ENCODE peak calls at places on chromosomes 12 and 14, in six cellular contexts. T is A549, Y is SK-N-SH, U is fibroblast of lung, O is HepG2, Q is IMR-90. C is an unnamed sample.

GRCh38 chr14:50311337-50311973 is 574 bp downstream of the L2HGDH start:
- DNase-seq in T (no peak), Y (peak), U (peak), O (peak), Q (no peak), C (peak)

GRCh38 chr12:94614288-94614721 is 36.1 kb downstream of the TMCC3 start:
- DNase-seq in T (no peak), Y (no peak), U (peak), O (no peak), Q (no peak), C (no peak)

GRCh38 chr12:32284561-32284960 is 114.8 kb upstream of the FGD4 start:
- DNase-seq in T (no peak), Y (no peak), U (no peak), O (no peak), Q (no peak), C (no peak)

GRCh38 chr12:66152732-66153131 is 17.1 kb downstream of the TMBIM4 start:
- DNase-seq in T (no peak), Y (no peak), U (peak), O (no peak), Q (peak), C (peak)

GRCh38 chr14:60485600-60486251 is at the start of gene C14orf39:
- DNase-seq in T (no peak), Y (peak), U (peak), O (no peak), Q (peak), C (peak)

GRCh38 chr14:103514596-103515421 is 7.8 kb downstream of the CKB start:
- DNase-seq in T (no peak), Y (no peak), U (no peak), O (no peak), Q (no peak), C (no peak)

GRCh38 chr12:78179346-78179745 is 348.7 kb downstream of the NAV3 start:
- DNase-seq in T (no peak), Y (no peak), U (no peak), O (no peak), Q (no peak), C (no peak)

GRCh38 chr14:101980700-101981099 is 16.3 kb downstream of the DYNC1H1 start:
- DNase-seq in T (peak), Y (no peak), U (peak), O (peak), Q (peak), C (peak)

GRCh38 chr12:47029903-47030302 is 49.5 kb upstream of the PCED1B start:
- DNase-seq in T (no peak), Y (no peak), U (no peak), O (no peak), Q (no peak), C (no peak)

GRCh38 chr12:15090441-15090840 is 117.6 kb downstream of the PDE6H start:
- DNase-seq in T (no peak), Y (no peak), U (no peak), O (no peak), Q (no peak), C (no peak)

GRCh38 chr12:63940295-63940997 is 95.9 kb downstream of the SRGAP1 start:
- DNase-seq in T (no peak), Y (peak), U (no peak), O (no peak), Q (no peak), C (peak)

GRCh38 chr12:131014343-131014742 is 60.6 kb downstream of the ADGRD1 start:
- DNase-seq in T (no peak), Y (no peak), U (no peak), O (no peak), Q (no peak), C (no peak)

GRCh38 chr12:42103155-42103554 is 41.5 kb downstream of the GXYLT1 start:
- DNase-seq in T (no peak), Y (no peak), U (no peak), O (no peak), Q (no peak), C (no peak)

GRCh38 chr12:38586652-38587219 is 270.2 kb downstream of the ALG10B start:
- DNase-seq in T (no peak), Y (no peak), U (no peak), O (no peak), Q (no peak), C (no peak)

GRCh38 chr12:118136559-118137003 is 657 bp downstream of the PEBP1 start:
- DNase-seq in T (peak), Y (peak), U (peak), O (peak), Q (peak), C (peak)

GRCh38 chr12:21776242-21776641 is 1.7 kb upstream of the KCNJ8 start:
- DNase-seq in T (no peak), Y (no peak), U (no peak), O (no peak), Q (no peak), C (no peak)

GRCh38 chr14:91244501-91244901 is at the start of gene GPR68:
- DNase-seq in T (no peak), Y (peak), U (peak), O (no peak), Q (peak), C (no peak)

GRCh38 chr14:20412876-20413784 is at the start of gene TEP1:
- DNase-seq in T (peak), Y (peak), U (peak), O (peak), Q (peak), C (peak)

GRCh38 chr14:94322648-94323570 is at the start of gene SERPINA6:
- DNase-seq in T (no peak), Y (peak), U (peak), O (peak), Q (peak), C (no peak)

GRCh38 chr12:54688309-54689033 is 40.3 kb upstream of the DCD start:
- DNase-seq in T (no peak), Y (no peak), U (no peak), O (no peak), Q (no peak), C (no peak)

GRCh38 chr12:19088576-19088975 is 41.0 kb upstream of the PLEKHA5 start:
- DNase-seq in T (no peak), Y (no peak), U (no peak), O (no peak), Q (no peak), C (no peak)

DNA sequence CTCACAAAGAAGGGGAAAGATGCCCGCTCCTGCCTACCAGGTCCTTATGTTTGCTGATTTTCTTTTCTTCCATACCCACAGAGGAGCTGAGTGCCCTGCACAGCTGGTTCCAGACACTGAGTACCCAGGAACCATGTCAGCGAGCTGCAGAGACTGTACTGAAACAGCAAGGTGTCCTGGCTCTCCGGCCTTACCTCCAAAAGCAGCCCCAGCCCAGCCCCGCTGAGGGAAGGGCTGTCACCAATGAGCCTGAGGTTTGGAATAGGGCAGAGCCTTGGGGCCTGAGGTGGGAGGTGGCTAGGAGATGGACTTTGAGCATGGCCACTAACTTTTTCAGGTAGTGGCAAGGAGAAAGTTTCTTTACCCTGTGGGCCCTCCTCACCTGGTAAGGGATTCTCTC is 2.3 kb downstream of the MARS1 start:
- DNase-seq in T (no peak), Y (no peak), U (no peak), O (no peak), Q (no peak), C (no peak)
- H3K4me2 ChIP-seq in T (peak), Y (no peak), U (no peak), O (peak), Q (no peak), C (no peak)

DNA sequence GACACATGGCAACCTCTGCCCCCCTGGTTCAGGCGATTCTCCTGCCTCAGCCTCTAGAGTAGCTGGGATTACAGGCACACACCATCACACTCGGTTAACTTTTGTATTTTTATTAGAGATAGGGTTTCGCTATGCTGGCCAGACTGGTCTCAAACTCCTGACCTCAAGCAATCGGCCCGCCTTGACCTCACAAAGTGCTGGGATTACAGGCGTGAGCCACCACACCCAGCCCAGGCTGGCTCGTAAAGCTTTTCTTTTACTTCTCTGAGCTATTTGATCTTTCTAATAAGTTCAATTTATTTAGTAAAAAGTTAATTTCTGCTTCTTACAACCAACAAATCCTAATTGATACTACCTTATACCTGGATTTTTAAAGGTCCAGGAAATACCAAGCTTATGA is 127.4 kb upstream of the KRR1 start:
- DNase-seq in T (no peak), Y (no peak), U (no peak), O (no peak), Q (no peak), C (no peak)
- H3K27ac ChIP-seq in T (peak), Y (no peak), U (no peak), O (no peak), Q (no peak), C (no peak)

GRCh38 chr12:71440393-71441349 is 1.1 kb downstream of the LGR5 start:
- DNase-seq in T (peak), Y (peak), U (no peak), O (peak), Q (no peak), C (no peak)
- H3K4me2 ChIP-seq in T (peak), Y (peak), U (peak), O (peak), Q (peak), C (no peak)

GRCh38 chr12:112535017-112535416 is 116.3 kb downstream of the PTPN11 start:
- DNase-seq in T (no peak), Y (no peak), U (no peak), O (no peak), Q (no peak), C (no peak)
- H3K27ac ChIP-seq in T (no peak), Y (no peak), U (no peak), O (no peak), Q (no peak), C (no peak)

GRCh38 chr14:104981699-104982541 is 3.7 kb upstream of the CLBA1 start:
- DNase-seq in T (no peak), Y (no peak), U (no peak), O (no peak), Q (no peak), C (no peak)
- H3K4me2 ChIP-seq in T (no peak), Y (no peak), U (no peak), O (no peak), Q (no peak), C (no peak)

DNA sequence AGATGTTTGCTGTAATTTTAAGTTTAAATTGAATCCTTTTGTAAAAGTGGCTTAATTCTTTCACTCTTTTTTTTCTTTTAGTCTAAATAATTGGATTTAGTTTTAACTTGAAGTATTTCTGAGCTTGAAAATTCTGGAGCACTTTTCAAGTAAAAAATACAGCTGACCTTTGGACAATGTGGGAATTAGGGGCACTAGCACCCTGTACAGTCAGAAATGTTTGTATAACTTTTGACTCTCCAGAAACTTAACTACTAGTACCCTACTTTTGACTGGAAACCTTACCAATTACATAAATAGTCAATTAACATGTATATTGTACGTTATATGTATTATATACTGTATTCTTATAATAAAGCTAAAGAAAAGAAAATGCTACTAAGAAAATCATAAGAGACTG is 7.8 kb downstream of the KTN1 start:
- DNase-seq in T (no peak), Y (no peak), U (no peak), O (no peak), Q (no peak), C (no peak)
- H3K27ac ChIP-seq in T (no peak), Y (peak), U (no peak), O (peak), Q (no peak), C (no peak)

GRCh38 chr14:55404170-55404569 is 7.5 kb downstream of the ATG14 start:
- DNase-seq in T (no peak), Y (no peak), U (no peak), O (no peak), Q (no peak), C (no peak)

GRCh38 chr14:55398679-55399078 is 13.0 kb downstream of the ATG14 start:
- DNase-seq in T (peak), Y (no peak), U (peak), O (no peak), Q (peak), C (peak)

GRCh38 chr14:55399183-55399582 is 12.4 kb downstream of the ATG14 start:
- DNase-seq in T (no peak), Y (no peak), U (no peak), O (no peak), Q (no peak), C (no peak)

GRCh38 chr14:55399912-55400311 is 11.7 kb downstream of the ATG14 start:
- DNase-seq in T (no peak), Y (no peak), U (peak), O (no peak), Q (peak), C (peak)
- H3K4me2 ChIP-seq in T (no peak), Y (no peak), U (no peak), O (no peak), Q (no peak), C (no peak)

GRCh38 chr14:82385043-82385442 is 851.4 kb upstream of the SEL1L start:
- DNase-seq in T (no peak), Y (no peak), U (no peak), O (no peak), Q (no peak), C (no peak)

GRCh38 chr14:82387699-82388098 is 854.0 kb upstream of the SEL1L start:
- DNase-seq in T (no peak), Y (no peak), U (peak), O (no peak), Q (no peak), C (no peak)

GRCh38 chr14:82390586-82390985 is 856.9 kb upstream of the SEL1L start:
- DNase-seq in T (no peak), Y (no peak), U (no peak), O (no peak), Q (no peak), C (no peak)

DNA sequence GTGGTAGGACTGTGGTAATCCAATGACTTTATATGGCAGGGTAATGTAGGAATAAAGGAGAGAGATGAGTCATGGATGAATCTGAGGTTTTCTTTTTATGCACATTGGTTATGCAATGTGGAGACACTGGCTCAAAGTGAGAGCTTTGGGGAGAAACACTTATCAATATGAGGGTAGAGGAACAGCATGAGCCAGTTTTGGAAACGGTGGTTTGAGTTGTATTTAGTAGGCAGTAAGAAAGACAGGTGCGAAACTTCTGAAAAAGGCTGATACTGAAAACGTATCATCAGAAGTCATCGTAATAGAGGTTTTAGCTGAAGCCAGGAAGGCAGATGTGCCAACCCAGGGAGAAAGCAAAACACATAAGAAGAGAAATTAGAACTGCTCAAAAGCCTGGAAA is 854.8 kb upstream of the SEL1L start:
- DNase-seq in T (no peak), Y (no peak), U (no peak), O (no peak), Q (no peak), C (no peak)
- H3K27ac ChIP-seq in T (no peak), Y (no peak), U (no peak), O (no peak), Q (no peak), C (no peak)

GRCh38 chr14:33954016-33954598 is 3.2 kb upstream of the EGLN3 start:
- DNase-seq in T (no peak), Y (peak), U (no peak), O (no peak), Q (no peak), C (no peak)
- H3K4me2 ChIP-seq in T (no peak), Y (no peak), U (no peak), O (no peak), Q (no peak), C (no peak)

DNA sequence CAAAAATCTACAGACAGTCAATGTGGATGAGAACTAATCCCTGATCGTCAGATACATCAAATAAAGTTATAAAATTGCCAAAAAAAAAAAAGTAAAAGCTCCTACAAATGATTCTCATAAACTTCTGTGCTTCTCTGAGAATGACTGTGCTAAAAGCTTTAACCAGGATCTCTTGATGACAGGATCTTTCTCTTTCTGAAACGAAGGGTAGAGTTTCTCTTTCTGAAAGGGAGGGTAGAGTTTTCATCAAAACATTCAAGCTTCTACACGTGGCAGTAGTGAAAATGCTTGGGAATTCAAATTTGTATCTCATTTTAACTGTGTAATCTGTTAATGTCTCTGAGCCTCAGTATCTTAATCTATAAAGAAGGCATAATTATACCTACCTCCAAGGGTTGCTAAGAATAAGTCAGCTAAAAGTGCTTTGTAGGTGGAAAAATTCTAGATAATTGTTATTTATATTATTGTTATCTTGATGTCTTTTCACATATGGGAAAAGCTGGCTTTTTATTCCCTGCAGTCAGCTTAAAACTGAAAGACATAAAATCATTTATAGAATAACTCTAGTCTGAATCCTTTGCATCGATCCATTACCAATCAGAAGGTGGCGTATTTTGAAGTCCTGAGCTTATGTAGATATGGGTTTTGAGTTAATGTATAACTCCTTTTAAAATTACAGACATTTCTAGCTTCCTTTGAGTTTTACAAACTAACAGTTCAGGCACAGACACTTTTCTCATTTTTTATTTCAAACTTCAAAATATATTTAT is 157.4 kb downstream of the DACT1 start:
- DNase-seq in T (no peak), Y (no peak), U (no peak), O (no peak), Q (no peak), C (no peak)
- H3K27ac ChIP-seq in T (no peak), Y (no peak), U (no peak), O (no peak), Q (no peak), C (no peak)